ENCODE peak calls at places on chromosomes 2 and 18, in seven cellular contexts. One of them, this sample, is unnamed.

GRCh38 chr2:9174771-9175441 is 31.7 kb upstream of the ASAP2 start:
- DNase-seq in cerebellar cortex: no peak
- DNase-seq in activated CD4-positive, alpha-beta T cell treated with anti-CD3 and anti-CD28 coated beads, Interleukin-2, amount 50 U/mL, for 1 hour: no peak
- DNase-seq in GM04503: peak; percentile 69
- DNase-seq in endothelial cell of umbilical vein: peak; percentile 64
- DNase-seq in stimulated activated naive CD4-positive, alpha-beta T cell: no peak
- DNase-seq in CD8-positive, alpha-beta memory T cell: no peak
- DNase-seq in this sample: no peak

GRCh38 chr2:25879133-25879730 is 945 bp upstream of the ASXL2 start:
- DNase-seq in cerebellar cortex: no peak
- DNase-seq in activated CD4-positive, alpha-beta T cell treated with anti-CD3 and anti-CD28 coated beads, Interleukin-2, amount 50 U/mL, for 1 hour: no peak
- DNase-seq in GM04503: peak; percentile 23
- DNase-seq in endothelial cell of umbilical vein: peak; percentile 5
- DNase-seq in stimulated activated naive CD4-positive, alpha-beta T cell: no peak
- DNase-seq in CD8-positive, alpha-beta memory T cell: no peak
- DNase-seq in this sample: no peak

GRCh38 chr18:50373531-50373930 is 1.3 kb upstream of the SKA1 start:
- DNase-seq in cerebellar cortex: no peak
- DNase-seq in activated CD4-positive, alpha-beta T cell treated with anti-CD3 and anti-CD28 coated beads, Interleukin-2, amount 50 U/mL, for 1 hour: no peak
- DNase-seq in GM04503: no peak
- DNase-seq in endothelial cell of umbilical vein: no peak
- DNase-seq in stimulated activated naive CD4-positive, alpha-beta T cell: no peak
- DNase-seq in CD8-positive, alpha-beta memory T cell: no peak
- DNase-seq in this sample: no peak

GRCh38 chr2:44616616-44617266 is 255.0 kb downstream of the CAMKMT start:
- DNase-seq in cerebellar cortex: no peak
- DNase-seq in activated CD4-positive, alpha-beta T cell treated with anti-CD3 and anti-CD28 coated beads, Interleukin-2, amount 50 U/mL, for 1 hour: no peak
- DNase-seq in GM04503: no peak
- DNase-seq in endothelial cell of umbilical vein: no peak
- DNase-seq in stimulated activated naive CD4-positive, alpha-beta T cell: no peak
- DNase-seq in CD8-positive, alpha-beta memory T cell: no peak
- DNase-seq in this sample: no peak

GRCh38 chr2:102826904-102827303 is 65.1 kb downstream of the TMEM182 start:
- DNase-seq in cerebellar cortex: peak; percentile 95
- DNase-seq in activated CD4-positive, alpha-beta T cell treated with anti-CD3 and anti-CD28 coated beads, Interleukin-2, amount 50 U/mL, for 1 hour: no peak
- DNase-seq in GM04503: no peak
- DNase-seq in endothelial cell of umbilical vein: no peak
- DNase-seq in stimulated activated naive CD4-positive, alpha-beta T cell: no peak
- DNase-seq in CD8-positive, alpha-beta memory T cell: no peak
- DNase-seq in this sample: no peak

GRCh38 chr2:201523506-201523905 is 72.0 kb downstream of the STRADB start:
- DNase-seq in cerebellar cortex: no peak
- DNase-seq in activated CD4-positive, alpha-beta T cell treated with anti-CD3 and anti-CD28 coated beads, Interleukin-2, amount 50 U/mL, for 1 hour: no peak
- DNase-seq in GM04503: peak; percentile 25
- DNase-seq in endothelial cell of umbilical vein: no peak
- DNase-seq in stimulated activated naive CD4-positive, alpha-beta T cell: no peak
- DNase-seq in CD8-positive, alpha-beta memory T cell: no peak
- DNase-seq in this sample: no peak

GRCh38 chr2:19357383-19358241 is 811 bp downstream of the OSR1 start:
- DNase-seq in cerebellar cortex: no peak
- DNase-seq in activated CD4-positive, alpha-beta T cell treated with anti-CD3 and anti-CD28 coated beads, Interleukin-2, amount 50 U/mL, for 1 hour: peak; percentile 11
- DNase-seq in GM04503: no peak
- DNase-seq in endothelial cell of umbilical vein: no peak
- DNase-seq in stimulated activated naive CD4-positive, alpha-beta T cell: no peak
- DNase-seq in CD8-positive, alpha-beta memory T cell: no peak
- DNase-seq in this sample: no peak

GRCh38 chr18:33578371-33579146 is 540 bp downstream of the ASXL3 start:
- DNase-seq in cerebellar cortex: no peak
- DNase-seq in activated CD4-positive, alpha-beta T cell treated with anti-CD3 and anti-CD28 coated beads, Interleukin-2, amount 50 U/mL, for 1 hour: no peak
- DNase-seq in GM04503: no peak
- DNase-seq in endothelial cell of umbilical vein: no peak
- DNase-seq in stimulated activated naive CD4-positive, alpha-beta T cell: no peak
- DNase-seq in CD8-positive, alpha-beta memory T cell: no peak
- DNase-seq in this sample: peak; percentile 49

GRCh38 chr2:25473758-25474335 is 132.1 kb upstream of the DNMT3A start:
- DNase-seq in cerebellar cortex: peak; percentile 25
- DNase-seq in activated CD4-positive, alpha-beta T cell treated with anti-CD3 and anti-CD28 coated beads, Interleukin-2, amount 50 U/mL, for 1 hour: no peak
- DNase-seq in GM04503: no peak
- DNase-seq in endothelial cell of umbilical vein: peak; percentile 74
- DNase-seq in stimulated activated naive CD4-positive, alpha-beta T cell: no peak
- DNase-seq in CD8-positive, alpha-beta memory T cell: no peak
- DNase-seq in this sample: peak; percentile 18

GRCh38 chr2:127091148-127091547 is 15.8 kb downstream of the BIN1 start:
- DNase-seq in cerebellar cortex: no peak
- DNase-seq in activated CD4-positive, alpha-beta T cell treated with anti-CD3 and anti-CD28 coated beads, Interleukin-2, amount 50 U/mL, for 1 hour: no peak
- DNase-seq in GM04503: no peak
- DNase-seq in endothelial cell of umbilical vein: no peak
- DNase-seq in stimulated activated naive CD4-positive, alpha-beta T cell: no peak
- DNase-seq in CD8-positive, alpha-beta memory T cell: no peak
- DNase-seq in this sample: no peak

GRCh38 chr18:77271720-77272481 is 22.3 kb downstream of the GALR1 start:
- DNase-seq in cerebellar cortex: no peak
- DNase-seq in activated CD4-positive, alpha-beta T cell treated with anti-CD3 and anti-CD28 coated beads, Interleukin-2, amount 50 U/mL, for 1 hour: no peak
- DNase-seq in GM04503: no peak
- DNase-seq in endothelial cell of umbilical vein: no peak
- DNase-seq in stimulated activated naive CD4-positive, alpha-beta T cell: no peak
- DNase-seq in CD8-positive, alpha-beta memory T cell: no peak
- DNase-seq in this sample: no peak

GRCh38 chr2:142822190-142822589 is 55.3 kb upstream of the KYNU start:
- DNase-seq in cerebellar cortex: no peak
- DNase-seq in activated CD4-positive, alpha-beta T cell treated with anti-CD3 and anti-CD28 coated beads, Interleukin-2, amount 50 U/mL, for 1 hour: no peak
- DNase-seq in GM04503: no peak
- DNase-seq in endothelial cell of umbilical vein: peak; percentile 55
- DNase-seq in stimulated activated naive CD4-positive, alpha-beta T cell: no peak
- DNase-seq in CD8-positive, alpha-beta memory T cell: no peak
- DNase-seq in this sample: no peak

GRCh38 chr18:45664824-45665763 is 49.8 kb downstream of the SLC14A2 start:
- DNase-seq in cerebellar cortex: peak; percentile 67
- DNase-seq in activated CD4-positive, alpha-beta T cell treated with anti-CD3 and anti-CD28 coated beads, Interleukin-2, amount 50 U/mL, for 1 hour: peak; percentile 61
- DNase-seq in GM04503: no peak
- DNase-seq in endothelial cell of umbilical vein: peak; percentile 65
- DNase-seq in stimulated activated naive CD4-positive, alpha-beta T cell: peak; percentile 70
- DNase-seq in CD8-positive, alpha-beta memory T cell: peak; percentile 75
- DNase-seq in this sample: peak; percentile 44

GRCh38 chr2:215747244-215747620 is 266.1 kb downstream of the MREG start:
- DNase-seq in cerebellar cortex: no peak
- DNase-seq in activated CD4-positive, alpha-beta T cell treated with anti-CD3 and anti-CD28 coated beads, Interleukin-2, amount 50 U/mL, for 1 hour: no peak
- DNase-seq in GM04503: no peak
- DNase-seq in endothelial cell of umbilical vein: no peak
- DNase-seq in stimulated activated naive CD4-positive, alpha-beta T cell: no peak
- DNase-seq in CD8-positive, alpha-beta memory T cell: no peak
- DNase-seq in this sample: no peak

GRCh38 chr2:21395366-21395765 is 271.6 kb downstream of the TDRD15 start:
- DNase-seq in cerebellar cortex: no peak
- DNase-seq in activated CD4-positive, alpha-beta T cell treated with anti-CD3 and anti-CD28 coated beads, Interleukin-2, amount 50 U/mL, for 1 hour: no peak
- DNase-seq in GM04503: no peak
- DNase-seq in endothelial cell of umbilical vein: no peak
- DNase-seq in stimulated activated naive CD4-positive, alpha-beta T cell: no peak
- DNase-seq in CD8-positive, alpha-beta memory T cell: no peak
- DNase-seq in this sample: peak; percentile 79

GRCh38 chr2:179856205-179856604 is 5.2 kb downstream of the ZNF385B start:
- DNase-seq in cerebellar cortex: peak; percentile 61
- DNase-seq in activated CD4-positive, alpha-beta T cell treated with anti-CD3 and anti-CD28 coated beads, Interleukin-2, amount 50 U/mL, for 1 hour: no peak
- DNase-seq in GM04503: no peak
- DNase-seq in endothelial cell of umbilical vein: no peak
- DNase-seq in stimulated activated naive CD4-positive, alpha-beta T cell: no peak
- DNase-seq in CD8-positive, alpha-beta memory T cell: no peak
- DNase-seq in this sample: no peak

GRCh38 chr2:40127890-40128548 is 323.9 kb downstream of the SLC8A1 start:
- DNase-seq in cerebellar cortex: no peak
- DNase-seq in activated CD4-positive, alpha-beta T cell treated with anti-CD3 and anti-CD28 coated beads, Interleukin-2, amount 50 U/mL, for 1 hour: no peak
- DNase-seq in GM04503: peak; percentile 95
- DNase-seq in endothelial cell of umbilical vein: no peak
- DNase-seq in stimulated activated naive CD4-positive, alpha-beta T cell: no peak
- DNase-seq in CD8-positive, alpha-beta memory T cell: no peak
- DNase-seq in this sample: no peak